ENCODE peak calls at places on chromosome 9, in five cellular contexts. F is posterior vena cava; Y is stimulated activated CD4-positive, alpha-beta T cell treated with anti-CD3 and anti-CD28 coated beads, Interleukin-15, amount 100 ng/mL, for 48 hours; E is cardiac fibroblast; I is Calu3. T is an unnamed sample.

GRCh38 chr9:107546859-107547258 is 57.3 kb upstream of the KLF4 start:
- DNase-seq in F (no peak), Y (no peak), E (no peak), I (no peak), T (no peak)

GRCh38 chr9:7273575-7273974 is 515.8 kb downstream of the KDM4C start:
- DNase-seq in F (no peak), Y (no peak), E (peak), I (no peak), T (peak)

GRCh38 chr9:36150529-36151305 is 14.2 kb downstream of the GLIPR2 start:
- DNase-seq in F (no peak), Y (no peak), E (no peak), I (no peak), T (no peak)

GRCh38 chr9:125462766-125463384 is 201.2 kb downstream of the GAPVD1 start:
- DNase-seq in F (no peak), Y (no peak), E (peak), I (no peak), T (no peak)

GRCh38 chr9:96888591-96888990 is 34.3 kb upstream of the ZNF782 start:
- DNase-seq in F (no peak), Y (no peak), E (no peak), I (no peak), T (no peak)

GRCh38 chr9:70590264-70590646 is 175.8 kb upstream of the KLF9 start:
- DNase-seq in F (no peak), Y (no peak), E (no peak), I (no peak), T (peak)

GRCh38 chr9:994005-994404 is 17.6 kb downstream of the DMRT3 start:
- DNase-seq in F (no peak), Y (no peak), E (no peak), I (no peak), T (no peak)

GRCh38 chr9:130448771-130449170 is 4.0 kb downstream of the ASS1 start:
- DNase-seq in F (no peak), Y (no peak), E (no peak), I (no peak), T (no peak)

GRCh38 chr9:122463828-122464632 is 13.7 kb downstream of the OR1J1 start:
- DNase-seq in F (no peak), Y (peak), E (no peak), I (no peak), T (no peak)

GRCh38 chr9:99436636-99437035 is 214.6 kb downstream of the SEC61B start:
- DNase-seq in F (no peak), Y (no peak), E (no peak), I (no peak), T (no peak)

GRCh38 chr9:129524848-129525345 is 96.0 kb downstream of the C9orf50 start:
- DNase-seq in F (peak), Y (no peak), E (no peak), I (no peak), T (no peak)

GRCh38 chr9:3435732-3436131 is 90.1 kb downstream of the RFX3 start:
- DNase-seq in F (no peak), Y (no peak), E (no peak), I (no peak), T (no peak)